ENCODE peak calls at places on chromosome 10, in six cellular contexts. E, W, M, T, I and N are unnamed samples.

GRCh38 chr10:115163129-115163528 is 70.0 kb downstream of the ATRNL1 start:
- DNase-seq in I (no peak), W (no peak), T (no peak), M (no peak), E (no peak), N (no peak)

GRCh38 chr10:96678725-96679124 is 41.6 kb downstream of the PIK3AP1 start:
- DNase-seq in E (no peak), W (no peak), I (no peak), T (no peak), M (no peak), N (no peak)

GRCh38 chr10:4514445-4515108 is 311.4 kb upstream of the AKR1E2 start:
- DNase-seq in I (no peak), E (no peak), T (peak), M (no peak), W (no peak), N (no peak)

GRCh38 chr10:119620241-119620753 is 23.5 kb upstream of the TIAL1 start:
- DNase-seq in T (no peak), E (no peak), M (peak), W (peak), I (no peak), N (peak)

GRCh38 chr10:118977864-118978263 is 51.6 kb upstream of the NANOS1 start:
- DNase-seq in W (no peak), T (no peak), I (no peak), E (no peak), M (no peak), N (no peak)

GRCh38 chr10:93788413-93789208 is 30.9 kb downstream of the LGI1 start:
- DNase-seq in W (no peak), I (no peak), E (no peak), T (no peak), M (no peak), N (no peak)

GRCh38 chr10:69344591-69345244 is 66.4 kb downstream of the HK1 start:
- DNase-seq in E (peak), I (no peak), T (no peak), W (no peak), M (no peak), N (no peak)

GRCh38 chr10:6037422-6037821 is 24.7 kb downstream of the IL2RA start:
- DNase-seq in M (no peak), W (no peak), I (no peak), T (no peak), E (no peak), N (no peak)

GRCh38 chr10:44467090-44467489 is 82.2 kb upstream of the CXCL12 start:
- DNase-seq in W (no peak), M (no peak), E (no peak), I (no peak), T (no peak), N (no peak)

GRCh38 chr10:22475527-22475856 is 130.2 kb downstream of the SPAG6 start:
- DNase-seq in W (no peak), T (no peak), M (no peak), E (no peak), I (no peak), N (no peak)

GRCh38 chr10:36336315-36336714 is 694.2 kb upstream of the FZD8 start:
- DNase-seq in M (peak), E (no peak), T (no peak), I (peak), W (peak), N (no peak)

GRCh38 chr10:55858730-55859129 is 502.3 kb downstream of the ZWINT start:
- DNase-seq in E (no peak), I (no peak), W (no peak), M (no peak), T (no peak), N (no peak)

GRCh38 chr10:115818015-115818414 is 455.0 kb downstream of the GFRA1 start:
- DNase-seq in W (peak), T (no peak), M (peak), I (no peak), E (no peak), N (peak)

GRCh38 chr10:43304687-43305333 is 37.9 kb upstream of the RASGEF1A start:
- DNase-seq in M (peak), T (peak), W (peak), E (peak), I (no peak), N (no peak)

GRCh38 chr10:23422003-23422411 is 16.9 kb upstream of the OTUD1 start:
- DNase-seq in M (peak), T (no peak), I (no peak), E (no peak), W (peak), N (no peak)

GRCh38 chr10:95290446-95290800 is 380 bp downstream of the PDLIM1 start:
- DNase-seq in I (no peak), M (no peak), W (peak), E (peak), T (no peak), N (no peak)

GRCh38 chr10:26331376-26331775 is 106.8 kb upstream of the APBB1IP start:
- DNase-seq in I (no peak), M (no peak), W (peak), E (no peak), T (no peak), N (no peak)